ENCODE peak calls at places on chromosomes 11 and 22, in four cellular contexts. One of them, this sample, is unnamed.

GRCh38 chr11:27218498-27219038 is 144.4 kb downstream of the CCDC34 start:
- DNase-seq in IMR-90: peak; percentile 95
- DNase-seq in K562: no peak
- DNase-seq in endothelial cell of umbilical vein: no peak
- DNase-seq in this sample: no peak

GRCh38 chr11:121687961-121688566 is 235.3 kb upstream of the SORL1-AS1 start:
- DNase-seq in IMR-90: peak; percentile 70
- DNase-seq in K562: no peak
- DNase-seq in endothelial cell of umbilical vein: no peak
- DNase-seq in this sample: no peak

GRCh38 chr11:3002346-3002745 is 10.2 kb upstream of the NAP1L4 start:
- DNase-seq in IMR-90: no peak
- DNase-seq in K562: no peak
- DNase-seq in endothelial cell of umbilical vein: no peak
- DNase-seq in this sample: no peak

GRCh38 chr11:48880021-48880441 is 103.7 kb downstream of the TRIM51G start:
- DNase-seq in IMR-90: no peak
- DNase-seq in K562: no peak
- DNase-seq in endothelial cell of umbilical vein: no peak
- DNase-seq in this sample: no peak

GRCh38 chr11:122020902-122021301 is 95.1 kb downstream of the BLID start:
- DNase-seq in IMR-90: peak; percentile 33
- DNase-seq in K562: no peak
- DNase-seq in endothelial cell of umbilical vein: peak; percentile 46
- DNase-seq in this sample: no peak

GRCh38 chr22:35462558-35463230 is 62.8 kb downstream of the MCM5 start:
- DNase-seq in IMR-90: no peak
- DNase-seq in K562: no peak
- DNase-seq in endothelial cell of umbilical vein: no peak
- DNase-seq in this sample: no peak

GRCh38 chr22:46996595-46997310 is 234.3 kb downstream of the TBC1D22A start:
- DNase-seq in IMR-90: no peak
- DNase-seq in K562: no peak
- DNase-seq in endothelial cell of umbilical vein: peak; percentile 9
- DNase-seq in this sample: no peak

GRCh38 chr11:19426022-19426718 is 185.4 kb upstream of the E2F8 start:
- DNase-seq in IMR-90: no peak
- DNase-seq in K562: no peak
- DNase-seq in endothelial cell of umbilical vein: no peak
- DNase-seq in this sample: no peak

GRCh38 chr11:103465555-103466140 is 356.4 kb downstream of the DYNC2H1 start:
- DNase-seq in IMR-90: no peak
- DNase-seq in K562: no peak
- DNase-seq in endothelial cell of umbilical vein: no peak
- DNase-seq in this sample: no peak

GRCh38 chr11:43138621-43139140 is 173.1 kb upstream of the API5 start:
- DNase-seq in IMR-90: no peak
- DNase-seq in K562: no peak
- DNase-seq in endothelial cell of umbilical vein: no peak
- DNase-seq in this sample: no peak

GRCh38 chr11:34425863-34426262 is 12.9 kb upstream of the CAT start:
- DNase-seq in IMR-90: no peak
- DNase-seq in K562: no peak
- DNase-seq in endothelial cell of umbilical vein: no peak
- DNase-seq in this sample: no peak

GRCh38 chr11:118488480-118489109 is 38.7 kb upstream of the TTC36 start:
- DNase-seq in IMR-90: peak; percentile 83
- DNase-seq in K562: peak; percentile 62
- DNase-seq in endothelial cell of umbilical vein: peak; percentile 80
- DNase-seq in this sample: peak; percentile 35

GRCh38 chr11:75503531-75504099 is 22.1 kb downstream of the GDPD5 start:
- DNase-seq in IMR-90: no peak
- DNase-seq in K562: no peak
- DNase-seq in endothelial cell of umbilical vein: no peak
- DNase-seq in this sample: no peak

GRCh38 chr11:789951-790350 is at the start of gene CEND1:
- DNase-seq in IMR-90: peak; percentile 54
- DNase-seq in K562: peak; percentile 83
- DNase-seq in endothelial cell of umbilical vein: no peak
- DNase-seq in this sample: no peak

GRCh38 chr11:2769779-2770555 is 70.2 kb upstream of the KCNQ1OT1 start:
- DNase-seq in IMR-90: no peak
- DNase-seq in K562: no peak
- DNase-seq in endothelial cell of umbilical vein: no peak
- DNase-seq in this sample: no peak

GRCh38 chr11:8631395-8632110 is 37.5 kb upstream of the STK33 start:
- DNase-seq in IMR-90: peak; percentile 93
- DNase-seq in K562: no peak
- DNase-seq in endothelial cell of umbilical vein: no peak
- DNase-seq in this sample: no peak

GRCh38 chr11:2943711-2944118 is 14.5 kb upstream of the PHLDA2 start:
- DNase-seq in IMR-90: no peak
- DNase-seq in K562: no peak
- DNase-seq in endothelial cell of umbilical vein: no peak
- DNase-seq in this sample: no peak

GRCh38 chr22:48889887-48890692 is 937.6 kb downstream of the BRD1 start:
- DNase-seq in IMR-90: no peak
- DNase-seq in K562: no peak
- DNase-seq in endothelial cell of umbilical vein: no peak
- DNase-seq in this sample: no peak

GRCh38 chr22:28582806-28583205 is 96.8 kb downstream of the TTC28 start:
- DNase-seq in IMR-90: peak; percentile 81
- DNase-seq in K562: no peak
- DNase-seq in endothelial cell of umbilical vein: no peak
- DNase-seq in this sample: no peak

GRCh38 chr11:2199466-2200341 is 28.1 kb upstream of the TH start:
- DNase-seq in IMR-90: no peak
- DNase-seq in K562: no peak
- DNase-seq in endothelial cell of umbilical vein: no peak
- DNase-seq in this sample: no peak

GRCh38 chr11:12552677-12553076 is 121.5 kb upstream of the TEAD1 start:
- DNase-seq in IMR-90: peak; percentile 90
- DNase-seq in K562: no peak
- DNase-seq in endothelial cell of umbilical vein: no peak
- DNase-seq in this sample: no peak

GRCh38 chr22:40261783-40262182 is 84.1 kb downstream of the TNRC6B start:
- DNase-seq in IMR-90: no peak
- DNase-seq in K562: no peak
- DNase-seq in endothelial cell of umbilical vein: no peak
- DNase-seq in this sample: no peak
- TF ChIP-seq FOS in IMR-90: no peak
- TF ChIP-seq FOS in K562: no peak
- TF ChIP-seq FOS in endothelial cell of umbilical vein: no peak
- TF ChIP-seq FOS in this sample: no peak

GRCh38 chr11:117179048-117179999 is 781 bp downstream of the SIDT2 start:
- DNase-seq in IMR-90: no peak
- DNase-seq in K562: peak; percentile 27
- DNase-seq in endothelial cell of umbilical vein: peak; percentile 29
- DNase-seq in this sample: peak; percentile 45
- TF ChIP-seq FOS in IMR-90: no peak
- TF ChIP-seq FOS in K562: no peak
- TF ChIP-seq FOS in endothelial cell of umbilical vein: no peak
- TF ChIP-seq FOS in this sample: no peak

DNA sequence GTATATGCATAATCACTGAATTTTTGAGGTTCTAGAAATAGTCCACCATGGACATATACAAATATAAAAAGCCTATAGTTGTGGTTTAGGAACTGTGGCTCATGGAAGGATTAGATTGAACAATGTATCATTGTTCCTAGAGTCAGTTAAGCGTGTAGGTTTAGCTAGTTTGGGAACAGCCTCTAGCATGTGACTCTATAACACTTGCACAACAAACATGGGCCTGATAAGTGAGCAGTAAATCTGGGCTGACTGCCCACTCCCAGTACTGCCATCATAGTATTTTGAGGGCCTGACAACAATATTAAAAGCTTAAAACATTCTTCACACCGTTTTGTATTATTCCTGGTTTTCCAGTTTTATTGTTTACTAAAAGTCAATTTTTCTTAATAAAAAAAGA is 47.0 kb downstream of the YAP1 start:
- DNase-seq in IMR-90: peak; percentile 85
- DNase-seq in K562: no peak
- DNase-seq in endothelial cell of umbilical vein: peak; percentile 4
- DNase-seq in this sample: no peak
- TF ChIP-seq FOS in IMR-90: no peak
- TF ChIP-seq FOS in K562: no peak
- TF ChIP-seq FOS in endothelial cell of umbilical vein: no peak
- TF ChIP-seq FOS in this sample: no peak

GRCh38 chr11:94734563-94735275 is 33.4 kb upstream of the AMOTL1 start:
- DNase-seq in IMR-90: no peak
- DNase-seq in K562: no peak
- DNase-seq in endothelial cell of umbilical vein: no peak
- DNase-seq in this sample: no peak
- TF ChIP-seq FOS in IMR-90: no peak
- TF ChIP-seq FOS in K562: no peak
- TF ChIP-seq FOS in endothelial cell of umbilical vein: peak; percentile 43
- TF ChIP-seq FOS in this sample: no peak

GRCh38 chr11:78800089-78800690 is 225.5 kb upstream of the NARS2 start:
- DNase-seq in IMR-90: no peak
- DNase-seq in K562: no peak
- DNase-seq in endothelial cell of umbilical vein: no peak
- DNase-seq in this sample: no peak
- TF ChIP-seq FOS in IMR-90: no peak
- TF ChIP-seq FOS in K562: no peak
- TF ChIP-seq FOS in endothelial cell of umbilical vein: no peak
- TF ChIP-seq FOS in this sample: no peak

DNA sequence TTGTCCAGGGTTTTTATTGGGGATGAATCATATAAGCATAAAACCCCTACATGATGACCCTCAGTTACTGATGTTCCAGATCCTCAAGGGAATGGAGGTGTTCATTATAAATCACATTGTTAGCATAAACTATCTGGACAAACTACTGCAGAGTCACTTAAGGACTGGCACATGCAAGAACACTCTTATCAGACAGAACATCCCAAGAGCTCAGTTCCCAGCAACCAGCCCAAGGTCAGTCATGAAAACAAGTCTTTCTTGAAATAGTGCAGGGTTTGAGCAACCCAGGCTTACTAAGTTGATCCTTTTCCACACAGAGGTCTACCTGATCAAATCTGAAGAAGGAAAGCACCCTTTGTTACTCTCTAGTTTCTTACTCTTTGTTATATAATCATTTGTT is 13.5 kb upstream of the PTS start:
- DNase-seq in IMR-90: no peak
- DNase-seq in K562: no peak
- DNase-seq in endothelial cell of umbilical vein: no peak
- DNase-seq in this sample: no peak
- TF ChIP-seq FOS in IMR-90: no peak
- TF ChIP-seq FOS in K562: no peak
- TF ChIP-seq FOS in endothelial cell of umbilical vein: no peak
- TF ChIP-seq FOS in this sample: no peak

GRCh38 chr22:44399196-44399837 is 86.6 kb upstream of the SHISAL1 start:
- DNase-seq in IMR-90: no peak
- DNase-seq in K562: no peak
- DNase-seq in endothelial cell of umbilical vein: no peak
- DNase-seq in this sample: no peak
- TF ChIP-seq FOS in IMR-90: no peak
- TF ChIP-seq FOS in K562: no peak
- TF ChIP-seq FOS in endothelial cell of umbilical vein: no peak
- TF ChIP-seq FOS in this sample: no peak

DNA sequence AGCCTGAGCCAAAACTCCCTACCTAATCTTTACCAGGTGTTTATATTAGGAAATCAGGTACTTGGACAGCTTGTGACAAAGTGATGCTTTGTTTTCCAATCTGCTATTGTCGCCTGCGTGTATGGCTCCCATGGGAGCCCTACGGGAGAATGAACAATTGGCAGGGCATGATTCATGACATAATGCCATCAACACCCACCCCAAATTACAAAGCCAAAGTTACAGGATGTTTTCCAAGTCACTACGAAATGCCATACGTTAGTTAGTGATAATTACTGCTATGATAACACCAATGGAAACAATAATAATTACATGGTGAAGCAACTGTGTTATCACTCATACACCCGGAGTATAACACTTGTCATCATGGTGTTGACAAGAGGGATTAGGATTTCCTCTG is 226.4 kb downstream of the FAM181B start:
- DNase-seq in IMR-90: no peak
- DNase-seq in K562: no peak
- DNase-seq in endothelial cell of umbilical vein: no peak
- DNase-seq in this sample: no peak
- TF ChIP-seq FOS in IMR-90: no peak
- TF ChIP-seq FOS in K562: no peak
- TF ChIP-seq FOS in endothelial cell of umbilical vein: no peak
- TF ChIP-seq FOS in this sample: no peak

This sample was measured in GM12878.